ENCODE peak calls at places on chromosomes 6 and 20, in eight cellular contexts. D, K, M, R, L, H, N and T are unnamed samples.

GRCh38 chr6:87944541-87944954 is 103.1 kb upstream of the SPACA1 start:
- DNase-seq in D (peak), K (no peak), M (peak), R (peak), L (peak), H (no peak), N (peak), T (peak)

GRCh38 chr20:23135449-23136447 is 49.6 kb upstream of the CD93 start:
- DNase-seq in D (no peak), K (no peak), M (no peak), R (no peak), L (no peak), H (no peak), N (no peak), T (no peak)

GRCh38 chr6:128438311-128438916 is 82.0 kb downstream of the PTPRK start:
- DNase-seq in D (peak), K (no peak), M (peak), R (no peak), L (no peak), H (no peak), N (no peak), T (no peak)

GRCh38 chr6:152316024-152316423 is 321.1 kb downstream of the SYNE1 start:
- DNase-seq in D (peak), K (no peak), M (peak), R (peak), L (no peak), H (no peak), N (peak), T (no peak)

GRCh38 chr6:38587766-38588362 is 51.9 kb downstream of the BTBD9 start:
- DNase-seq in D (no peak), K (no peak), M (no peak), R (no peak), L (no peak), H (no peak), N (no peak), T (no peak)

GRCh38 chr6:152828431-152828830 is 77.8 kb downstream of the VIP start:
- DNase-seq in D (no peak), K (no peak), M (no peak), R (no peak), L (no peak), H (no peak), N (no peak), T (no peak)

GRCh38 chr6:91716361-91716760 is 1129.5 kb upstream of the MAP3K7 start:
- DNase-seq in D (no peak), K (no peak), M (no peak), R (no peak), L (no peak), H (no peak), N (peak), T (no peak)

GRCh38 chr6:2103644-2104523 is 141.5 kb downstream of the GMDS start:
- DNase-seq in D (no peak), K (peak), M (peak), R (no peak), L (no peak), H (no peak), N (peak), T (no peak)

GRCh38 chr6:168368063-168368835 is 48.7 kb upstream of the DACT2 start:
- DNase-seq in D (no peak), K (no peak), M (peak), R (no peak), L (no peak), H (no peak), N (no peak), T (no peak)

GRCh38 chr6:52457096-52457495 is 37.0 kb downstream of the EFHC1 start:
- DNase-seq in D (no peak), K (no peak), M (no peak), R (no peak), L (no peak), H (no peak), N (no peak), T (no peak)

GRCh38 chr6:80638222-80639055 is 532.0 kb downstream of the BCKDHB start:
- DNase-seq in D (peak), K (no peak), M (peak), R (peak), L (no peak), H (peak), N (peak), T (no peak)

GRCh38 chr6:100035873-100036653 is 42.0 kb upstream of the MCHR2 start:
- DNase-seq in D (no peak), K (no peak), M (no peak), R (no peak), L (no peak), H (no peak), N (no peak), T (no peak)

GRCh38 chr6:134464690-134465411 is 146.9 kb upstream of the SGK1 start:
- DNase-seq in D (no peak), K (no peak), M (peak), R (no peak), L (no peak), H (no peak), N (peak), T (no peak)

GRCh38 chr6:30053682-30054081 is 7.4 kb upstream of the POLR1H start:
- DNase-seq in D (no peak), K (peak), M (no peak), R (no peak), L (no peak), H (no peak), N (no peak), T (no peak)

GRCh38 chr6:162478191-162478642 is 249.3 kb downstream of the PRKN start:
- DNase-seq in D (no peak), K (no peak), M (no peak), R (no peak), L (no peak), H (no peak), N (no peak), T (no peak)

GRCh38 chr6:27188885-27189418 is 58.5 kb upstream of the PRSS16 start:
- DNase-seq in D (peak), K (peak), M (peak), R (peak), L (no peak), H (no peak), N (peak), T (peak)

GRCh38 chr6:68368845-68369244 is 266.2 kb upstream of the ADGRB3 start:
- DNase-seq in D (no peak), K (no peak), M (no peak), R (no peak), L (no peak), H (no peak), N (no peak), T (no peak)

GRCh38 chr6:148440877-148441453 is 98.3 kb downstream of the SASH1 start:
- DNase-seq in D (peak), K (no peak), M (peak), R (peak), L (no peak), H (no peak), N (peak), T (peak)

GRCh38 chr6:37794825-37795224 is 24.7 kb upstream of the ZFAND3 start:
- DNase-seq in D (no peak), K (no peak), M (peak), R (no peak), L (no peak), H (no peak), N (peak), T (no peak)

GRCh38 chr20:21832442-21833152 is 127.1 kb downstream of the PAX1 start:
- DNase-seq in D (no peak), K (peak), M (no peak), R (no peak), L (no peak), H (no peak), N (no peak), T (peak)

GRCh38 chr6:165913676-165914570 is 250.9 kb upstream of the PDE10A start:
- DNase-seq in D (no peak), K (no peak), M (no peak), R (no peak), L (no peak), H (no peak), N (peak), T (no peak)

GRCh38 chr6:73079611-73079955 is 145.7 kb downstream of the KHDC1L start:
- DNase-seq in D (no peak), K (no peak), M (peak), R (no peak), L (no peak), H (no peak), N (peak), T (no peak)

GRCh38 chr6:19789100-19789805 is 47.9 kb upstream of the ID4 start:
- DNase-seq in D (no peak), K (peak), M (peak), R (no peak), L (no peak), H (no peak), N (no peak), T (no peak)

GRCh38 chr6:74879234-74879633 is 326.6 kb downstream of the COL12A1 start:
- DNase-seq in D (no peak), K (no peak), M (peak), R (no peak), L (no peak), H (no peak), N (peak), T (no peak)

GRCh38 chr20:36214684-36215256 is 21.5 kb upstream of the AAR2 start:
- DNase-seq in D (no peak), K (peak), M (peak), R (no peak), L (no peak), H (no peak), N (peak), T (no peak)

GRCh38 chr20:6699931-6700562 is 67.4 kb upstream of the BMP2 start:
- DNase-seq in D (no peak), K (no peak), M (no peak), R (no peak), L (no peak), H (no peak), N (no peak), T (no peak)

GRCh38 chr6:582370-582769 is 74.5 kb downstream of the HUS1B start:
- DNase-seq in D (no peak), K (no peak), M (no peak), R (no peak), L (no peak), H (peak), N (peak), T (no peak)

GRCh38 chr6:158414900-158415299 is 102.6 kb downstream of the TULP4 start:
- DNase-seq in D (no peak), K (no peak), M (peak), R (no peak), L (no peak), H (no peak), N (peak), T (no peak)

GRCh38 chr6:4180653-4181255 is 45.4 kb upstream of the ECI2 start:
- DNase-seq in D (no peak), K (peak), M (peak), R (no peak), L (no peak), H (no peak), N (peak), T (no peak)

GRCh38 chr20:62170536-62170935 is 12.3 kb upstream of the MTG2 start:
- DNase-seq in D (no peak), K (no peak), M (no peak), R (no peak), L (no peak), H (no peak), N (no peak), T (no peak)

GRCh38 chr6:41682966-41683459 is 44.7 kb downstream of the MDFI start:
- DNase-seq in D (peak), K (no peak), M (peak), R (no peak), L (no peak), H (no peak), N (no peak), T (no peak)

GRCh38 chr6:112010328-112010727 is 43.6 kb upstream of the CCN6 start:
- DNase-seq in D (no peak), K (no peak), M (no peak), R (no peak), L (no peak), H (no peak), N (no peak), T (no peak)